ENCODE peak calls at places on chromosomes 4 and X, in nine cellular contexts. C, F, R, E, A, U, M, J and Z are unnamed samples.

GRCh38 chr4:8419222-8420041 is 21.1 kb downstream of the ACOX3 start:
- DNase-seq in U (peak), J (no peak), A (no peak), M (peak), C (no peak), R (no peak), E (no peak), F (peak), Z (no peak)

GRCh38 chrX:93177930-93178329 is 495.4 kb downstream of the NAP1L3 start:
- DNase-seq in M (no peak), J (no peak), U (no peak), R (no peak), C (no peak), E (no peak), A (no peak), F (no peak), Z (no peak)

GRCh38 chr4:156581693-156582092 is 389.9 kb downstream of the PDGFC start:
- DNase-seq in F (no peak), R (no peak), E (no peak), A (no peak), M (no peak), U (no peak), C (no peak), J (no peak), Z (no peak)

GRCh38 chrX:150543230-150544155 is 24.9 kb upstream of the MTM1 start:
- DNase-seq in R (no peak), F (peak), C (no peak), J (no peak), M (no peak), U (no peak), A (no peak), E (no peak), Z (no peak)

GRCh38 chr4:180148737-180149136 is 2094.5 kb upstream of the TENM3 start:
- DNase-seq in U (no peak), J (no peak), F (no peak), E (no peak), M (no peak), A (no peak), C (no peak), R (no peak), Z (no peak)

GRCh38 chr4:147019061-147019460 is 73.4 kb upstream of the TTC29 start:
- DNase-seq in R (no peak), F (peak), E (peak), A (peak), C (peak), J (peak), U (peak), M (peak), Z (peak)

GRCh38 chr4:1834047-1834769 is 21.7 kb downstream of the LETM1 start:
- DNase-seq in J (no peak), C (no peak), E (no peak), U (no peak), A (no peak), R (no peak), F (peak), M (peak), Z (no peak)

GRCh38 chr4:36771411-36772153 is 473.0 kb upstream of the NWD2 start:
- DNase-seq in U (no peak), A (no peak), M (no peak), F (no peak), C (no peak), E (no peak), J (no peak), R (no peak), Z (no peak)

GRCh38 chr4:185471235-185472062 is at the start of gene CCDC110:
- DNase-seq in U (peak), A (peak), F (peak), C (peak), J (peak), M (peak), E (peak), R (peak), Z (peak)

GRCh38 chr4:181323061-181323460 is 920.1 kb upstream of the TENM3 start:
- DNase-seq in F (no peak), M (no peak), U (no peak), A (no peak), J (no peak), E (no peak), R (no peak), C (no peak), Z (no peak)

GRCh38 chrX:50812995-50813842 is 775 bp downstream of the SHROOM4 start:
- DNase-seq in C (peak), U (peak), A (peak), J (peak), E (no peak), R (no peak), F (peak), M (peak), Z (peak)

GRCh38 chr4:109041463-109041862 is 261.0 kb downstream of the COL25A1 start:
- DNase-seq in J (no peak), R (no peak), A (no peak), U (no peak), E (no peak), C (no peak), M (peak), F (no peak), Z (no peak)

GRCh38 chrX:14235004-14235403 is 205.3 kb upstream of the GEMIN8 start:
- DNase-seq in F (peak), U (no peak), C (no peak), M (no peak), R (no peak), E (no peak), A (no peak), J (no peak), Z (peak)

GRCh38 chrX:131633285-131633917 is 89.5 kb downstream of the OR13H1 start:
- DNase-seq in F (peak), R (no peak), A (peak), E (peak), U (peak), J (peak), C (peak), M (peak), Z (peak)

GRCh38 chrX:435536-436122 is 48.9 kb upstream of the PPP2R3B start:
- DNase-seq in A (no peak), F (no peak), E (no peak), J (no peak), U (no peak), C (no peak), R (no peak), M (no peak), Z (no peak)

GRCh38 chrX:67619253-67619652 is 75.4 kb downstream of the AR start:
- DNase-seq in M (peak), J (no peak), F (no peak), C (no peak), E (no peak), R (no peak), U (no peak), A (no peak), Z (peak)

GRCh38 chrX:154417157-154417556 is 5.8 kb downstream of the TAFAZZIN start:
- DNase-seq in R (no peak), F (no peak), J (no peak), E (no peak), M (no peak), C (no peak), A (no peak), U (no peak), Z (no peak)

GRCh38 chrX:115958687-115959359 is 211.7 kb upstream of the AGTR2 start:
- DNase-seq in M (no peak), J (no peak), E (no peak), F (peak), A (no peak), C (no peak), U (no peak), R (no peak), Z (peak)

GRCh38 chr4:52957791-52958190 is 95.7 kb downstream of the RASL11B start:
- DNase-seq in J (no peak), A (no peak), F (no peak), C (no peak), E (no peak), M (peak), U (no peak), R (no peak), Z (no peak)

GRCh38 chrX:135740683-135741149 is 27.3 kb downstream of the CT45A3 start:
- DNase-seq in A (no peak), R (no peak), U (peak), C (peak), J (peak), E (no peak), F (peak), M (peak), Z (no peak)
- TF ChIP-seq CTCF in A (no peak), R (peak), U (peak), C (no peak), J (peak), E (no peak), F (peak), M (peak), Z (peak)

GRCh38 chr4:140096483-140096861 is 57.5 kb downstream of the MAML3 start:
- DNase-seq in R (no peak), J (no peak), F (no peak), U (no peak), M (no peak), E (no peak), A (no peak), C (no peak), Z (no peak)

GRCh38 chr4:140096921-140097320 is 57.1 kb downstream of the MAML3 start:
- DNase-seq in U (no peak), C (no peak), R (no peak), J (no peak), M (no peak), F (no peak), A (no peak), E (no peak), Z (no peak)

GRCh38 chr4:140095694-140096482 is 58.1 kb downstream of the MAML3 start:
- DNase-seq in U (peak), A (peak), E (no peak), F (peak), J (no peak), M (peak), C (peak), R (no peak), Z (peak)

GRCh38 chr4:140092094-140092820 is 61.7 kb downstream of the MAML3 start:
- DNase-seq in U (peak), J (peak), M (no peak), C (no peak), R (no peak), E (no peak), A (peak), F (peak), Z (peak)

DNA sequence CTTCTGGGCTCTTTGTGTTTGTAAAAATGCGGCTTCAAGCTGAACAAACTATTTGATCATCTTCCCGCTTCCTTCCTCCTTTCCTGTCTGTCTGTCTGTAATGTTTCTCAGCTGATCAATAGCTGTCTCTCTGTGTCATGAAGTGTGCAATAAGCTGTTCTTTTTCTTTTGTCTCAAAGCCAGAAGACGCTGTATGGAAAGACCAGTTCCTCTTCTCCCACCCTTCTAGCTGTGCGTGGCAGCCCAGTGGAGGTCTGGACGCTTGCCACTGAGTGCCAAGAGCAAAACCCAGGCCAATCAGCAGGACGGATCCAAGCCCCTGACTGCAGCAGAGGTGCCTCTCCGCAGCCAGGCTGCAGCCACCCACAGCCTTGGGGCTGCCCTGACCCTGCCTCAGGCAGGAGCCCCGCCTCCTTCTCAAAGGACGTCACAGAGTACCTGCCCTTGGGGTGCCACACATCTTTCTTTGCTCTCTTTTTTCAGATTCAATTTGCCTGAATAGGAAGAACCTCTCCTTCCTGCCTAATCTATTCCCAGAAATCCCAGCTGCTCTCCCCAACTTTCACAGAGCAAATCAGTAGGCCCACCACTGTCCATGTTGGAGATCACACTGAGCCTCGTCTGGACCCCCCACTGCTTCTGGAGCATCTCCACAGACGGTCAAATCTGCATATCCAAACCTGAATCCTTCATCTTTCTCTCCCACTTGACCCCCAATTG is 59.1 kb downstream of the MAML3 start:
- DNase-seq in A (peak), C (peak), J (peak), R (peak), E (peak), U (peak), M (no peak), F (peak), Z (peak)
- H3K4me3 ChIP-seq in A (peak), C (peak), J (no peak), R (no peak), E (no peak), U (peak), M (no peak), F (peak), Z (no peak)

GRCh38 chr4:25702848-25703247 is 47.2 kb downstream of the SLC34A2 start:
- DNase-seq in E (peak), M (peak), A (peak), U (no peak), J (no peak), R (no peak), C (no peak), F (peak), Z (peak)
- TF ChIP-seq CTCF in E (no peak), M (no peak), A (peak), U (no peak), J (no peak), R (no peak), C (no peak), F (no peak), Z (no peak)

DNA sequence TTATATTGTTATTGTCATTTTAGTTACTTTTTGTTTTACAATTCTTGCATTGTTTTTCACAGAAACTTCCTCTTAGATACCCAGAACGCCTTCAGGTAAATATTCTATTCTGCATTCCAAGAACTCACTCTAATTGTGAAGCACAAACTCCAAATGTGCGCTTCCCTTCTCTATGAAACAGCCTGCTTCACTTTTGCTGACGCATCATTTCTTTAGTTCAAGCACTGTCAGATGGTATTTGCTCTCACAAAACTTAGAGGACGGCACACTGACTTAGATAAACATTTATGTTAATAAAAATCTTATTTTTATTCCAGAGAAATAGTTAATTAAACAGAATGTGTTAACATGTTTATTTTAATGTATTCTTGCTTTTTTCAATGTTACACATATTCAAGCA is 3.3 kb downstream of the CSN1S1 start:
- DNase-seq in E (no peak), C (no peak), M (no peak), J (no peak), F (no peak), U (no peak), A (no peak), R (no peak), Z (no peak)
- H3K4me3 ChIP-seq in E (no peak), C (no peak), M (no peak), J (no peak), F (no peak), U (no peak), A (no peak), R (no peak), Z (no peak)